ENCODE peak calls at places on chromosomes 6 and 20, in ten cellular contexts. W is upper lobe of right lung, M is dorsolateral prefrontal cortex, V is right lobe of liver, K is sigmoid colon, A is GM12878, D is neural progenitor cell, Q is pancreas, E is AG09309, H is AG04449. N is an unnamed sample.
A peak's percentile ranks its signal among the peaks of the same experiment; 100 is the strongest.

GRCh38 chr20:58446264-58446937 is 57.4 kb downstream of the VAPB start:
- DNase-seq in W (no peak), M (no peak), V (no peak), K (no peak), A (no peak), D (no peak), Q (no peak), E (no peak), H (no peak), N (no peak)

GRCh38 chr6:85354761-85355618 is 94.9 kb upstream of the NT5E start:
- DNase-seq in W (peak; percentile 73), M (peak; percentile 71), V (peak; percentile 64), K (peak; percentile 85), A (peak; percentile 25), D (peak; percentile 85), Q (peak; percentile 44), E (peak; percentile 58), H (peak; percentile 12), N (peak; percentile 86)

GRCh38 chr6:151285121-151285520 is 45.4 kb downstream of the AKAP12 start:
- DNase-seq in W (no peak), M (no peak), V (no peak), K (no peak), A (no peak), D (no peak), Q (no peak), E (peak; percentile 35), H (peak; percentile 49), N (peak; percentile 87)

GRCh38 chr6:15244605-15245360 is 1.1 kb upstream of the JARID2 start:
- DNase-seq in W (peak; percentile 90), M (peak; percentile 82), V (peak; percentile 86), K (peak; percentile 95), A (no peak), D (peak; percentile 90), Q (peak; percentile 78), E (no peak), H (no peak), N (peak; percentile 75)

GRCh38 chr6:168122011-168122410 is 43.0 kb upstream of the FRMD1 start:
- DNase-seq in W (no peak), M (peak; percentile 18), V (no peak), K (peak; percentile 28), A (no peak), D (no peak), Q (no peak), E (no peak), H (no peak), N (no peak)

GRCh38 chr6:71028236-71028876 is 71.5 kb upstream of the B3GAT2 start:
- DNase-seq in W (no peak), M (peak; percentile 51), V (no peak), K (no peak), A (no peak), D (no peak), Q (no peak), E (no peak), H (no peak), N (no peak)

GRCh38 chr6:35663001-35663400 is 25.7 kb downstream of the FKBP5 start:
- DNase-seq in W (no peak), M (no peak), V (no peak), K (no peak), A (no peak), D (peak; percentile 75), Q (peak; percentile 59), E (no peak), H (no peak), N (peak; percentile 27)

GRCh38 chr6:26020291-26020982 is 57.8 kb downstream of the TRIM38 start:
- DNase-seq in W (peak; percentile 84), M (peak; percentile 75), V (peak; percentile 82), K (peak; percentile 94), A (peak; percentile 93), D (peak; percentile 69), Q (peak; percentile 65), E (peak; percentile 87), H (no peak), N (peak; percentile 96)

DNA sequence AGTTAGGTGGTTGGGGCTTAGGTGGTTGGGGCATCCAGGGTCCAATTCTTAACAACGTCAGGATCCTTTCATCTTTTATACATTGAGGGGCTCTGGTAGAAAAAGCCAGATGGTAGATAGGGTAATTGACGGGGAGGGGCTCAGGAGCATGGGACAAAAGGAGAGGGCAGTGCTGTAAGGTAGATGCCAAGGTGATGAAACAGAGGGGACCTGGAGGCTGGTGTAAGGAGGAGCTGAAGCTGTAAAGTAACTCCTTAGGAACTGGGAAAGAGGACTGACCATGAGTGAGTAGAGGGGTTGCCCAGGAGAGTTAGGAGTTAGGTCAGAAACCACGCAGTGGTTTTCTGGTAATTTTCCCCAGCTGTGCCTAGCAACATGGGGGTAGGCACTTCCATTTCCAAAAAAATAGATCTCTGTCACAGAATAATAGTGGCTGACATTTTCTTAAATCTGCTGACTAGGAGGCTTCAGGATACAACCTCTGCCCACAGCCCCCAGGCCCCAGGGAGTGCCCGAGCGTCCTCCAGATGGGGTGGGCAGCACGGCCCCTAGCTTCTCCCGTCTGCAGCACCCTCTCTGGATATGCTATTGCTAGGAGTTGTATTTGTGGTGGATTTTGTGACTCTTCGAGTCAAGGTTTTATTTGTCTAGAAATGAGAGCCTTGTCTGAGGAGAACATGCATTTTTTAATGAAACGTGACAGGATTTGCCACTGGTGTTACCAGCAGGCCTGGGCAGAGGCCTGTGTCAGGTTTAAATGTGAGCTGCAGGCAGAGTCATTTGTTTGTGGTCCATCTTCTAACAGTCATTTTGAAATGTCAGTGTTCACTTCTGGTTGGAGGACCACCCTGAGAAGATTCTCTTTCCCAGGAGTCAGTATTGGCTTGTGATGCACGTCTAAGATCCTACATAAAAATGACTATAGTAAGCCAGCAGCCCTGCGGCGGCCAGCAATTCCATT is 44.6 kb downstream of the TULP4 start:
- DNase-seq in W (no peak), M (no peak), V (no peak), K (no peak), A (no peak), D (no peak), Q (no peak), E (no peak), H (no peak), N (no peak)
- H3K4me3 ChIP-seq in W (no peak overlapping the region), M (no peak overlapping the region), V (no peak overlapping the region), K (no peak overlapping the region), A (peak overlapping the region; percentile 37), D (no peak overlapping the region), Q (no peak overlapping the region), E (no peak overlapping the region), H (no peak overlapping the region), N (no peak overlapping the region)

DNA sequence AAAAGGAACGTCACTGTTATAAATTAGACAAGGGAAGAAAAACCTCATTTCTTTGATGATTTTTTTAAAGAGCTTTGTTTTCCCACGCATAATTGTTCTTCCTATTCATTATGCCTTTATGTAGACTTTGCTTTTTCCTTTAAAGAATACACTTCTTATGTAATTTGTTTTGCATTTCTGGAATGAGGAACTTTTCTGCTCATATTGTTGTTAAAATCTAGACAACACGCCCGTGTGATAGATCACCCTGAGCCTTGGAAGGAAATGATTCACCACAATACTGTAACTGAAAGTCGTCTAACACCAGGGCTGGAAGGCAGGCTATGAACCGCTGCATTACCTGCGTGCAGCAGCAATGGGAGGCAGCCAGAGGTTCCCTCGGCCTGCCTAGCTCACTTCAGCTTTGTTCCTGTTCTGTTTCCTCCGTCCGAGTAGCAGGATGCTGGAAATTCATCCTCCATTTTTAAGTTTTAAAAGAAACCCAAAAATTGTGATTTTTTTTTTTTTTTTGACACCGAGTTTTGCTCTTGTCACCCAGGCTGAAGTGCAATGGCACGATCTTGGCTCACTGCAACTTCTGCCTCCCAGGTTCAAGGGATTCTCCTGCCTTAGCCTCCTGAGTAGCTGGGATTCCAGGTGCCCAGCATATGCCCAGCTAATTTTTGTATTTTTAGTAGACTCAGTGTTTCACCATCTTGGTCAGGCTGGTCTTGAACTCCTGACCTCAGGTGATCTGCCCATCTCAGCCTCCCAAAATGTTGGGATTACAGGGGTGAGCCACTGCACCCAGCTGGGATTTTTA is 49.6 kb upstream of the ZNF217 start:
- DNase-seq in W (no peak), M (no peak), V (peak; percentile 47), K (no peak), A (peak; percentile 92), D (no peak), Q (peak; percentile 47), E (no peak), H (no peak), N (peak; percentile 83)
- TF ChIP-seq CTCF in W (no peak), M (no peak), V (no peak), K (peak; percentile 1), A (peak; percentile 7), D (no peak), Q (no peak), E (no peak), H (no peak), N (no peak)

GRCh38 chr6:125790403-125791150 is at the start of gene NCOA7:
- DNase-seq in W (peak; percentile 92), M (peak; percentile 91), V (peak; percentile 87), K (peak; percentile 91), A (no peak), D (peak; percentile 89), Q (peak; percentile 69), E (no peak), H (no peak), N (peak; percentile 61)

GRCh38 chr6:125791151-125791819 is 525 bp downstream of the NCOA7 start:
- DNase-seq in W (no peak), M (peak; percentile 68), V (peak; percentile 44), K (no peak), A (no peak), D (peak; percentile 27), Q (peak; percentile 32), E (no peak), H (no peak), N (peak; percentile 72)

GRCh38 chr6:125792172-125792571 is 1.4 kb downstream of the NCOA7 start:
- DNase-seq in W (no peak), M (no peak), V (no peak), K (no peak), A (no peak), D (no peak), Q (no peak), E (no peak), H (no peak), N (peak; percentile 43)

GRCh38 chr6:125792680-125793079 is 1.9 kb downstream of the NCOA7 start:
- DNase-seq in W (no peak), M (no peak), V (no peak), K (no peak), A (no peak), D (no peak), Q (no peak), E (no peak), H (no peak), N (peak; percentile 74)

DNA sequence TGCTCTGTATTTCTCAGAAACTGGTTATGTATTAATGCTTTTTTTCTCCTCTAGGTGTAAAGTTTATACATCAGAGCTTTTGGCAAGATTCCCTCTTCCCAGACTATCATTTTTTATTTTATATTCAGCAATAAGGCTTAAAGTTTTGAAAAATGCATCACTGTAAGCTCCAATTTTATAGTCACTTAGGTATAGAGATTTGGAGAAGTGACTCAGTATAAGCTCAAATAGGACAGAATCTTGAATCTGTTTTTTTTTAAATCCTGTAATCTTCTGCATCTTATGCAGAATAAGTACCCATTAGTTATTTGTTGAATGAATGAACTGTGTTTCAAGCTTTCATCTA is 1.0 kb downstream of the NCOA7 start:
- DNase-seq in W (no peak), M (no peak), V (no peak), K (no peak), A (no peak), D (no peak), Q (no peak), E (no peak), H (no peak), N (no peak)
- H3K4me3 ChIP-seq in W (peak overlapping the region; percentile 92), M (peak overlapping the region; percentile 93), V (peak overlapping the region; percentile 92), K (peak overlapping the region; percentile 93), A (peak overlapping the region; percentile 91), D (peak overlapping the region; percentile 76), Q (peak overlapping the region; percentile 79), E (peak overlapping the region; percentile 88), H (peak overlapping the region; percentile 72), N (peak overlapping the region; percentile 77)

DNA sequence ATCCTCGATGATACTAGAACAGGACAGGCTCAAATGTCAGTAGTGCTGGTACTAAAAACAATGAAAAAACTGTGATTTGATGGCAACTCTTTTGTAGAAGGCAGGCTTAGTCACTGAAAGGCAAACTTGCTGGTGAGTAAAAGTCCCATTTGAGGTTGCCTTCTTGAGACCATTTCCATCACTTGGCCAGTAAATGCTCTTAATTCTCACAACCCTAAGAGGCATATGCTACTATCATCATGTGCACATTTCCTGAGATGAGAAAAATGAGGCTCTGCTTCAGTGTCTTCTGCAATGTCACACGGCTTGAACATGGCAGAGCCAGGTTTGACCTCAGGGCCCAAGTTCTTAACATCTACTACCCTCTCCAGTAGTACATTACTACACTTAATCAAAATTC is 9.9 kb downstream of the AKIRIN2 start:
- DNase-seq in W (no peak), M (no peak), V (no peak), K (no peak), A (peak; percentile 43), D (no peak), Q (no peak), E (no peak), H (no peak), N (no peak)
- TF ChIP-seq CTCF in W (no peak), M (no peak), V (no peak), K (no peak), A (no peak), D (no peak), Q (no peak), E (no peak), H (no peak), N (no peak)